ENCODE peak calls at places on chromosomes 16 and 17, in four cellular contexts. W is HepG2, P is K562, X is GM12878. G is an unnamed sample.

GRCh38 chr16:80547145-80547544 is 6.4 kb downstream of the DYNLRB2 start:
- DNase-seq in W (no peak), X (no peak), P (no peak), G (no peak)

GRCh38 chr17:75430159-75430748 is 24.8 kb upstream of the GRB2 start:
- DNase-seq in P (no peak), X (no peak), W (peak), G (no peak)

GRCh38 chr16:77171750-77172635 is 19.0 kb upstream of the MON1B start:
- DNase-seq in X (no peak), W (peak), P (peak), G (peak)

GRCh38 chr16:88116121-88116900 is 165.1 kb downstream of the BANP start:
- DNase-seq in W (no peak), X (no peak), P (no peak), G (no peak)

GRCh38 chr17:4161560-4162221 is 18.7 kb downstream of the CYB5D2 start:
- DNase-seq in W (no peak), P (peak), X (no peak), G (no peak)

GRCh38 chr17:65018612-65019290 is 37.8 kb downstream of the GNA13 start:
- DNase-seq in P (no peak), X (no peak), W (no peak), G (no peak)

GRCh38 chr16:50303041-50303604 is 36.8 kb downstream of the ADCY7 start:
- DNase-seq in X (no peak), W (peak), P (no peak), G (no peak)

GRCh38 chr17:6064855-6065254 is 5.3 kb upstream of the WSCD1 start:
- DNase-seq in X (no peak), P (no peak), W (no peak), G (no peak)

GRCh38 chr17:156946-157345 is 19.6 kb downstream of the SCGB1C2 start:
- DNase-seq in P (no peak), W (no peak), X (no peak), G (no peak)

GRCh38 chr17:60391419-60392041 is 403 bp downstream of the USP32 start:
- DNase-seq in W (no peak), P (no peak), X (no peak), G (no peak)

GRCh38 chr17:7744416-7744815 is 26.9 kb downstream of the DNAH2 start:
- DNase-seq in P (no peak), X (no peak), W (no peak), G (no peak)

GRCh38 chr17:73151888-73152633 is 12.7 kb upstream of the SSTR2 start:
- DNase-seq in X (no peak), P (no peak), W (peak), G (no peak)

GRCh38 chr17:82931696-82932060 is 91.9 kb upstream of the ZNF750 start:
- DNase-seq in P (no peak), W (no peak), X (no peak), G (no peak)

GRCh38 chr17:57861737-57862409 is 12.0 kb upstream of the MRPS23 start:
- DNase-seq in W (peak), X (no peak), P (no peak), G (no peak)

GRCh38 chr16:29812754-29813643 is 1.0 kb downstream of the PRRT2 start:
- DNase-seq in P (no peak), W (no peak), X (no peak), G (no peak)

GRCh38 chr17:82023447-82024241 is 539 bp downstream of the LRRC45 start:
- DNase-seq in P (no peak), W (no peak), X (no peak), G (no peak)

GRCh38 chr17:13365331-13365730 is 236.4 kb downstream of the HS3ST3A1 start:
- DNase-seq in X (no peak), W (no peak), P (no peak), G (no peak)

GRCh38 chr17:44352922-44353655 is 8.0 kb downstream of the GRN start:
- DNase-seq in X (no peak), W (no peak), P (peak), G (no peak)

GRCh38 chr17:78923660-78924453 is 1.3 kb downstream of the TIMP2 start:
- DNase-seq in P (peak), W (no peak), X (no peak), G (no peak)

GRCh38 chr17:78737332-78737731 is 44.7 kb downstream of the CYTH1 start:
- DNase-seq in X (no peak), P (no peak), W (no peak), G (no peak)

GRCh38 chr17:60108712-60109111 is 30.0 kb upstream of the HEATR6 start:
- DNase-seq in W (no peak), X (no peak), P (no peak), G (no peak)

GRCh38 chr16:23947838-23948237 is 112.1 kb downstream of the PRKCB start:
- DNase-seq in P (no peak), W (no peak), X (no peak), G (no peak)

GRCh38 chr17:9883451-9883850 is 21.6 kb downstream of the RCVRN start:
- DNase-seq in X (no peak), W (no peak), P (no peak), G (no peak)

GRCh38 chr16:4077083-4077714 is 39.0 kb downstream of the ADCY9 start:
- DNase-seq in P (no peak), X (no peak), W (no peak), G (no peak)
- TF ChIP-seq TARDBP in P (no peak), X (no peak), W (no peak), G (no peak)

GRCh38 chr17:32197987-32198386 is 55.7 kb downstream of the RHOT1 start:
- DNase-seq in P (no peak), X (no peak), W (no peak), G (no peak)

GRCh38 chr17:32187276-32187675 is 45.0 kb downstream of the RHOT1 start:
- DNase-seq in P (no peak), W (no peak), X (no peak), G (no peak)

GRCh38 chr17:32191306-32191705 is 49.0 kb downstream of the RHOT1 start:
- DNase-seq in X (no peak), W (no peak), P (no peak), G (no peak)

GRCh38 chr17:32189343-32189742 is 47.0 kb downstream of the RHOT1 start:
- DNase-seq in X (no peak), P (no peak), W (no peak), G (no peak)

GRCh38 chr17:32192379-32192778 is 50.1 kb downstream of the RHOT1 start:
- DNase-seq in P (no peak), W (no peak), X (no peak), G (no peak)
- TF ChIP-seq FOXM1 in P (no peak), W (no peak), X (no peak), G (no peak)

GRCh38 chr17:69716571-69716970 is 302.1 kb downstream of the MAP2K6 start:
- DNase-seq in P (no peak), X (no peak), W (no peak), G (no peak)
- TF ChIP-seq TARDBP in P (no peak), X (no peak), W (no peak), G (no peak)

DNA sequence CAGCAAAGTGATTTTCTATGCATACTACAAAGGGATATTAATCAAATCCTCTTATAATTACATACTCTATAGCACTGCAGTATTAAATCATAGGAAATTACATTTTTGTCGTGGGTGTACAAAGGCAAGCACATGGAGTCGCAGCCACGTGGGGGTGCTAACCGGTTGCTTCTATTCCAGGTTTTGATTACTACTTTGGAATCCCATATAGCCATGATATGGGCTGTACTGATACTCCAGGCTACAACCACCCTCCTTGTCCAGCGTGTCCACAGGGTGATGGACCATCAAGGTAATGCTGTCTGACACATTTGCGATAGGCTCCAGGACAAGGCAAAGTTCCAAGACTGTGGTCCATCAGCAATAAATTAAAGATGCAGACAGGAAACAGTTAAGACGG is 60.1 kb downstream of the ARSG start:
- DNase-seq in W (no peak), P (no peak), X (no peak), G (no peak)
- TF ChIP-seq FOXM1 in W (no peak), P (no peak), X (no peak), G (no peak)

GRCh38 chr17:66733759-66734158 is 101.2 kb upstream of the CACNG5 start:
- DNase-seq in W (peak), X (no peak), P (no peak), G (no peak)

GRCh38 chr17:66734544-66734943 is 100.4 kb upstream of the CACNG5 start:
- DNase-seq in X (no peak), W (no peak), P (no peak), G (no peak)

GRCh38 chr17:66739553-66739952 is 95.4 kb upstream of the CACNG5 start:
- DNase-seq in X (no peak), P (no peak), W (no peak), G (no peak)

GRCh38 chr17:66740226-66740625 is 94.7 kb upstream of the CACNG5 start:
- DNase-seq in X (no peak), P (no peak), W (no peak), G (no peak)

GRCh38 chr17:66737524-66737923 is 97.4 kb upstream of the CACNG5 start:
- DNase-seq in P (no peak), X (no peak), W (no peak), G (no peak)
- TF ChIP-seq TARDBP in P (no peak), X (no peak), W (no peak), G (no peak)

GRCh38 chr16:16143941-16144340 is 79.4 kb downstream of the ABCC6 start:
- DNase-seq in P (peak), X (no peak), W (no peak), G (no peak)
- TF ChIP-seq FOXM1 in P (no peak), X (no peak), W (no peak), G (no peak)

GRCh38 chr16:5175263-5175662 is 77.7 kb upstream of the EEF2KMT start:
- DNase-seq in W (no peak), X (no peak), P (no peak), G (no peak)
- TF ChIP-seq TARDBP in W (no peak), X (no peak), P (no peak), G (no peak)

GRCh38 chr16:57892447-57893096 is 78.4 kb downstream of the CNGB1 start:
- DNase-seq in P (no peak), X (no peak), W (peak), G (no peak)
- TF ChIP-seq FOXM1 in P (no peak), X (no peak), W (no peak), G (no peak)

DNA sequence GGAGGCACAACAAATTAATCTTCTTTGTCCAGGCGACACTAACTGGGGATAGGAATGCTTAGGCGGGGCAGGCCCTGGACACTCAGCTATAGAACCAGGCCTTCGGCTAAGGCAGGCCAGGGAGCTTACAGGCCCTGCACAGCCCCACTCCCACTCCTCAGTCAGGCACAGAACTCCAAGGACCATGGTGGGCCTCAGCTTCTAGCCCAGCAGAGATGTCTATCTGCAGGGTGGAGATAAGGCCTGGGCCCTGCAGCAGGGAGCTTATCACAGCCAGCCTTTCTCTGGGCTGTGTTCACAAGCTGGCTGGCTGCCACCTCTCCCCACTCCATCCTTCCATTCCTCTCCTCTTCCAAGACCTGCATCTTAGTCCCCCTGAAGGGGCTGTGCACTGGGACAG is 68.1 kb downstream of the TMEM132E start:
- DNase-seq in W (no peak), X (no peak), P (peak), G (no peak)
- TF ChIP-seq TARDBP in W (no peak), X (no peak), P (no peak), G (no peak)

G was measured in HEK293T.